ENCODE peak calls at places on chromosomes 4 and X, in eight cellular contexts. T is H4; L is T-helper 9 cell; I is mammary epithelial cell; P is stimulated activated naive CD4-positive, alpha-beta T cell; R is left colon; B is stimulated activated CD8-positive, alpha-beta memory T cell treated with anti-CD3 and anti-CD28 coated beads, Interleukin-7, amount 100 ng/mL, for 1 hour; W is GM23338. G is an unnamed sample.

GRCh38 chr4:6126971-6127745 is 73.2 kb downstream of the JAKMIP1 start:
- DNase-seq in T (no peak), L (no peak), I (no peak), P (no peak), R (no peak), B (no peak), W (no peak), G (no peak)

GRCh38 chrX:104842646-104843045 is 276.6 kb downstream of the IL1RAPL2 start:
- DNase-seq in T (no peak), L (no peak), I (no peak), P (no peak), R (no peak), B (no peak), W (no peak), G (no peak)

GRCh38 chr4:182533948-182534347 is 290.7 kb downstream of the TENM3 start:
- DNase-seq in T (no peak), L (no peak), I (peak), P (no peak), R (no peak), B (no peak), W (no peak), G (no peak)

GRCh38 chr4:46329118-46329976 is 60.6 kb downstream of the GABRA2 start:
- DNase-seq in T (peak), L (no peak), I (peak), P (no peak), R (no peak), B (no peak), W (peak), G (peak)

GRCh38 chr4:128228021-128228571 is 59.5 kb downstream of the PGRMC2 start:
- DNase-seq in T (no peak), L (no peak), I (no peak), P (no peak), R (no peak), B (no peak), W (no peak), G (no peak)

GRCh38 chrX:148914783-148915182 is 414.4 kb downstream of the AFF2 start:
- DNase-seq in T (no peak), L (no peak), I (no peak), P (no peak), R (no peak), B (no peak), W (no peak), G (no peak)

GRCh38 chrX:129318375-129318774 is 204.9 kb downstream of the SMARCA1 start:
- DNase-seq in T (no peak), L (no peak), I (peak), P (peak), R (no peak), B (no peak), W (peak), G (no peak)

GRCh38 chr4:184815046-184815877 is 10.5 kb downstream of the ACSL1 start:
- DNase-seq in T (peak), L (no peak), I (peak), P (no peak), R (peak), B (no peak), W (no peak), G (peak)

GRCh38 chrX:120790118-120790517 is 85.5 kb downstream of the CT47B1 start:
- DNase-seq in T (peak), L (no peak), I (peak), P (peak), R (no peak), B (no peak), W (peak), G (peak)

GRCh38 chr4:150302553-150302952 is 224.3 kb downstream of the DCLK2 start:
- DNase-seq in T (peak), L (no peak), I (peak), P (no peak), R (no peak), B (no peak), W (no peak), G (peak)

GRCh38 chr4:48945981-48946380 is 39.4 kb upstream of the OCIAD2 start:
- DNase-seq in T (no peak), L (no peak), I (no peak), P (no peak), R (no peak), B (no peak), W (no peak), G (no peak)

GRCh38 chrX:68121371-68121770 is 311.9 kb downstream of the OPHN1 start:
- DNase-seq in T (no peak), L (no peak), I (no peak), P (no peak), R (no peak), B (no peak), W (no peak), G (no peak)